ENCODE peak calls at places on chromosomes 1 and 21, in ten cellular contexts. One of them, this sample, is unnamed.

GRCh38 chr1:48859429-48859828 is 82.7 kb upstream of the BEND5 start:
- DNase-seq in GM23338: no peak
- DNase-seq in aorta: no peak
- DNase-seq in Right ventricle myocardium superior: no peak
- DNase-seq in NAMALWA: no peak
- DNase-seq in activated CD8-positive, alpha-beta T cell treated with anti-CD3 and anti-CD28 coated beads, Interleukin-2, amount 10 ng/mL, durations not matched to agents 7 days and 5 days: no peak
- DNase-seq in stromal cell of bone marrow: peak; percentile 72
- DNase-seq in stimulated activated naive CD8-positive, alpha-beta T cell treated with anti-CD3 and anti-CD28 coated beads, Interleukin-15, amount 100 ng/mL, for 72 hours: no peak
- DNase-seq in GM20000: no peak
- DNase-seq in NCI-H774: peak; percentile 43
- DNase-seq in this sample: no peak

GRCh38 chr1:17207966-17208418 is 3.1 kb downstream of the PADI1 start:
- DNase-seq in GM23338: no peak
- DNase-seq in aorta: no peak
- DNase-seq in Right ventricle myocardium superior: peak; percentile 6
- DNase-seq in NAMALWA: peak; percentile 66
- DNase-seq in activated CD8-positive, alpha-beta T cell treated with anti-CD3 and anti-CD28 coated beads, Interleukin-2, amount 10 ng/mL, durations not matched to agents 7 days and 5 days: peak; percentile 74
- DNase-seq in stromal cell of bone marrow: peak; percentile 38
- DNase-seq in stimulated activated naive CD8-positive, alpha-beta T cell treated with anti-CD3 and anti-CD28 coated beads, Interleukin-15, amount 100 ng/mL, for 72 hours: peak; percentile 86
- DNase-seq in GM20000: peak; percentile 69
- DNase-seq in NCI-H774: no peak
- DNase-seq in this sample: peak; percentile 27

GRCh38 chr1:8154621-8155052 is 128.5 kb upstream of the ERRFI1 start:
- DNase-seq in GM23338: no peak
- DNase-seq in aorta: no peak
- DNase-seq in Right ventricle myocardium superior: no peak
- DNase-seq in NAMALWA: no peak
- DNase-seq in activated CD8-positive, alpha-beta T cell treated with anti-CD3 and anti-CD28 coated beads, Interleukin-2, amount 10 ng/mL, durations not matched to agents 7 days and 5 days: no peak
- DNase-seq in stromal cell of bone marrow: no peak
- DNase-seq in stimulated activated naive CD8-positive, alpha-beta T cell treated with anti-CD3 and anti-CD28 coated beads, Interleukin-15, amount 100 ng/mL, for 72 hours: no peak
- DNase-seq in GM20000: no peak
- DNase-seq in NCI-H774: no peak
- DNase-seq in this sample: no peak

GRCh38 chr1:202802998-202803932 is 5.0 kb downstream of the KDM5B start:
- DNase-seq in GM23338: peak; percentile 31
- DNase-seq in aorta: no peak
- DNase-seq in Right ventricle myocardium superior: no peak
- DNase-seq in NAMALWA: no peak
- DNase-seq in activated CD8-positive, alpha-beta T cell treated with anti-CD3 and anti-CD28 coated beads, Interleukin-2, amount 10 ng/mL, durations not matched to agents 7 days and 5 days: no peak
- DNase-seq in stromal cell of bone marrow: peak; percentile 25
- DNase-seq in stimulated activated naive CD8-positive, alpha-beta T cell treated with anti-CD3 and anti-CD28 coated beads, Interleukin-15, amount 100 ng/mL, for 72 hours: no peak
- DNase-seq in GM20000: no peak
- DNase-seq in NCI-H774: no peak
- DNase-seq in this sample: no peak

GRCh38 chr21:43340491-43341348 is 86.2 kb downstream of the SIK1 start:
- DNase-seq in GM23338: no peak
- DNase-seq in aorta: no peak
- DNase-seq in Right ventricle myocardium superior: no peak
- DNase-seq in NAMALWA: no peak
- DNase-seq in activated CD8-positive, alpha-beta T cell treated with anti-CD3 and anti-CD28 coated beads, Interleukin-2, amount 10 ng/mL, durations not matched to agents 7 days and 5 days: no peak
- DNase-seq in stromal cell of bone marrow: no peak
- DNase-seq in stimulated activated naive CD8-positive, alpha-beta T cell treated with anti-CD3 and anti-CD28 coated beads, Interleukin-15, amount 100 ng/mL, for 72 hours: no peak
- DNase-seq in GM20000: no peak
- DNase-seq in NCI-H774: no peak
- DNase-seq in this sample: no peak

GRCh38 chr1:31792116-31792515 is 23.7 kb downstream of the SPOCD1 start:
- DNase-seq in GM23338: no peak
- DNase-seq in aorta: peak; percentile 43
- DNase-seq in Right ventricle myocardium superior: no peak
- DNase-seq in NAMALWA: no peak
- DNase-seq in activated CD8-positive, alpha-beta T cell treated with anti-CD3 and anti-CD28 coated beads, Interleukin-2, amount 10 ng/mL, durations not matched to agents 7 days and 5 days: no peak
- DNase-seq in stromal cell of bone marrow: no peak
- DNase-seq in stimulated activated naive CD8-positive, alpha-beta T cell treated with anti-CD3 and anti-CD28 coated beads, Interleukin-15, amount 100 ng/mL, for 72 hours: no peak
- DNase-seq in GM20000: no peak
- DNase-seq in NCI-H774: no peak
- DNase-seq in this sample: no peak

GRCh38 chr1:158286487-158286886 is 3.2 kb upstream of the CD1C start:
- DNase-seq in GM23338: no peak
- DNase-seq in aorta: no peak
- DNase-seq in Right ventricle myocardium superior: no peak
- DNase-seq in NAMALWA: no peak
- DNase-seq in activated CD8-positive, alpha-beta T cell treated with anti-CD3 and anti-CD28 coated beads, Interleukin-2, amount 10 ng/mL, durations not matched to agents 7 days and 5 days: no peak
- DNase-seq in stromal cell of bone marrow: no peak
- DNase-seq in stimulated activated naive CD8-positive, alpha-beta T cell treated with anti-CD3 and anti-CD28 coated beads, Interleukin-15, amount 100 ng/mL, for 72 hours: no peak
- DNase-seq in GM20000: no peak
- DNase-seq in NCI-H774: no peak
- DNase-seq in this sample: no peak

GRCh38 chr1:3290438-3290837 is 164.0 kb upstream of the ARHGEF16 start:
- DNase-seq in GM23338: no peak
- DNase-seq in aorta: no peak
- DNase-seq in Right ventricle myocardium superior: no peak
- DNase-seq in NAMALWA: no peak
- DNase-seq in activated CD8-positive, alpha-beta T cell treated with anti-CD3 and anti-CD28 coated beads, Interleukin-2, amount 10 ng/mL, durations not matched to agents 7 days and 5 days: no peak
- DNase-seq in stromal cell of bone marrow: no peak
- DNase-seq in stimulated activated naive CD8-positive, alpha-beta T cell treated with anti-CD3 and anti-CD28 coated beads, Interleukin-15, amount 100 ng/mL, for 72 hours: no peak
- DNase-seq in GM20000: no peak
- DNase-seq in NCI-H774: no peak
- DNase-seq in this sample: no peak

GRCh38 chr1:165842363-165843129 is 15.1 kb downstream of the UCK2 start:
- DNase-seq in GM23338: no peak
- DNase-seq in aorta: no peak
- DNase-seq in Right ventricle myocardium superior: no peak
- DNase-seq in NAMALWA: no peak
- DNase-seq in activated CD8-positive, alpha-beta T cell treated with anti-CD3 and anti-CD28 coated beads, Interleukin-2, amount 10 ng/mL, durations not matched to agents 7 days and 5 days: peak; percentile 37
- DNase-seq in stromal cell of bone marrow: no peak
- DNase-seq in stimulated activated naive CD8-positive, alpha-beta T cell treated with anti-CD3 and anti-CD28 coated beads, Interleukin-15, amount 100 ng/mL, for 72 hours: peak; percentile 11
- DNase-seq in GM20000: peak; percentile 34
- DNase-seq in NCI-H774: peak; percentile 16
- DNase-seq in this sample: no peak

GRCh38 chr1:150021191-150021688 is 10.7 kb upstream of the OTUD7B start:
- DNase-seq in GM23338: no peak
- DNase-seq in aorta: no peak
- DNase-seq in Right ventricle myocardium superior: no peak
- DNase-seq in NAMALWA: no peak
- DNase-seq in activated CD8-positive, alpha-beta T cell treated with anti-CD3 and anti-CD28 coated beads, Interleukin-2, amount 10 ng/mL, durations not matched to agents 7 days and 5 days: no peak
- DNase-seq in stromal cell of bone marrow: no peak
- DNase-seq in stimulated activated naive CD8-positive, alpha-beta T cell treated with anti-CD3 and anti-CD28 coated beads, Interleukin-15, amount 100 ng/mL, for 72 hours: no peak
- DNase-seq in GM20000: no peak
- DNase-seq in NCI-H774: no peak
- DNase-seq in this sample: no peak

GRCh38 chr1:201268604-201269151 is 14.6 kb upstream of the PKP1 start:
- DNase-seq in GM23338: no peak
- DNase-seq in aorta: peak; percentile 55
- DNase-seq in Right ventricle myocardium superior: no peak
- DNase-seq in NAMALWA: no peak
- DNase-seq in activated CD8-positive, alpha-beta T cell treated with anti-CD3 and anti-CD28 coated beads, Interleukin-2, amount 10 ng/mL, durations not matched to agents 7 days and 5 days: no peak
- DNase-seq in stromal cell of bone marrow: peak; percentile 53
- DNase-seq in stimulated activated naive CD8-positive, alpha-beta T cell treated with anti-CD3 and anti-CD28 coated beads, Interleukin-15, amount 100 ng/mL, for 72 hours: no peak
- DNase-seq in GM20000: no peak
- DNase-seq in NCI-H774: no peak
- DNase-seq in this sample: no peak

GRCh38 chr21:25689226-25689625 is 45.5 kb downstream of the ATP5PF start:
- DNase-seq in GM23338: no peak
- DNase-seq in aorta: no peak
- DNase-seq in Right ventricle myocardium superior: no peak
- DNase-seq in NAMALWA: no peak
- DNase-seq in activated CD8-positive, alpha-beta T cell treated with anti-CD3 and anti-CD28 coated beads, Interleukin-2, amount 10 ng/mL, durations not matched to agents 7 days and 5 days: no peak
- DNase-seq in stromal cell of bone marrow: no peak
- DNase-seq in stimulated activated naive CD8-positive, alpha-beta T cell treated with anti-CD3 and anti-CD28 coated beads, Interleukin-15, amount 100 ng/mL, for 72 hours: no peak
- DNase-seq in GM20000: no peak
- DNase-seq in NCI-H774: no peak
- DNase-seq in this sample: no peak

GRCh38 chr1:68745006-68745405 is 248.1 kb upstream of the DEPDC1 start:
- DNase-seq in GM23338: no peak
- DNase-seq in aorta: no peak
- DNase-seq in Right ventricle myocardium superior: no peak
- DNase-seq in NAMALWA: no peak
- DNase-seq in activated CD8-positive, alpha-beta T cell treated with anti-CD3 and anti-CD28 coated beads, Interleukin-2, amount 10 ng/mL, durations not matched to agents 7 days and 5 days: no peak
- DNase-seq in stromal cell of bone marrow: no peak
- DNase-seq in stimulated activated naive CD8-positive, alpha-beta T cell treated with anti-CD3 and anti-CD28 coated beads, Interleukin-15, amount 100 ng/mL, for 72 hours: no peak
- DNase-seq in GM20000: no peak
- DNase-seq in NCI-H774: no peak
- DNase-seq in this sample: no peak

GRCh38 chr1:65105596-65105995 is 42.4 kb upstream of the AK4 start:
- DNase-seq in GM23338: no peak
- DNase-seq in aorta: no peak
- DNase-seq in Right ventricle myocardium superior: no peak
- DNase-seq in NAMALWA: no peak
- DNase-seq in activated CD8-positive, alpha-beta T cell treated with anti-CD3 and anti-CD28 coated beads, Interleukin-2, amount 10 ng/mL, durations not matched to agents 7 days and 5 days: no peak
- DNase-seq in stromal cell of bone marrow: no peak
- DNase-seq in stimulated activated naive CD8-positive, alpha-beta T cell treated with anti-CD3 and anti-CD28 coated beads, Interleukin-15, amount 100 ng/mL, for 72 hours: no peak
- DNase-seq in GM20000: no peak
- DNase-seq in NCI-H774: no peak
- DNase-seq in this sample: no peak